ENCODE peak calls at places on chromosome 14, in ten cellular contexts. B is AG04450; M is left ventricle myocardium inferior; S is naive thymus-derived CD8-positive, alpha-beta T cell; U is cardiac muscle cell; I is tibial artery; P is ureter; G is SW480; F is T-helper 1 cell; K is LHCN-M2. Y is an unnamed sample.

GRCh38 chr14:33062881-33063280 is 124.2 kb downstream of the NPAS3 start:
- DNase-seq in B (no peak), M (no peak), S (no peak), U (peak), I (no peak), P (no peak), G (peak), F (no peak), K (no peak), Y (no peak)

GRCh38 chr14:96246535-96246839 is 9.5 kb upstream of the BDKRB1 start:
- DNase-seq in B (peak), M (no peak), S (no peak), U (peak), I (no peak), P (no peak), G (peak), F (no peak), K (peak), Y (no peak)

GRCh38 chr14:32472512-32473472 is 143.7 kb downstream of the AKAP6 start:
- DNase-seq in B (peak), M (peak), S (no peak), U (peak), I (no peak), P (no peak), G (peak), F (no peak), K (peak), Y (no peak)

GRCh38 chr14:72916174-72916573 is 10.1 kb upstream of the DCAF4 start:
- DNase-seq in B (no peak), M (no peak), S (no peak), U (no peak), I (no peak), P (peak), G (no peak), F (no peak), K (peak), Y (no peak)

GRCh38 chr14:104120281-104120741 is 18.1 kb upstream of the KIF26A start:
- DNase-seq in B (no peak), M (no peak), S (no peak), U (no peak), I (peak), P (no peak), G (no peak), F (no peak), K (no peak), Y (no peak)

GRCh38 chr14:91279354-91279753 is 34.9 kb upstream of the GPR68 start:
- DNase-seq in B (no peak), M (no peak), S (no peak), U (no peak), I (no peak), P (no peak), G (no peak), F (no peak), K (no peak), Y (no peak)

GRCh38 chr14:104967414-104968152 is 10.6 kb downstream of the AHNAK2 start:
- DNase-seq in B (no peak), M (peak), S (no peak), U (peak), I (peak), P (peak), G (peak), F (no peak), K (no peak), Y (no peak)

GRCh38 chr14:31222834-31223233 is 15.2 kb upstream of the HECTD1 start:
- DNase-seq in B (no peak), M (no peak), S (no peak), U (no peak), I (no peak), P (no peak), G (no peak), F (no peak), K (no peak), Y (no peak)

GRCh38 chr14:65098586-65098985 is 3.7 kb downstream of the MAX start:
- DNase-seq in B (no peak), M (no peak), S (peak), U (peak), I (no peak), P (no peak), G (no peak), F (no peak), K (no peak), Y (no peak)

GRCh38 chr14:68164723-68165122 is 345.1 kb downstream of the RAD51B start:
- DNase-seq in B (no peak), M (no peak), S (no peak), U (no peak), I (no peak), P (no peak), G (no peak), F (no peak), K (no peak), Y (no peak)

GRCh38 chr14:95238674-95239313 is 80.9 kb downstream of the CLMN start:
- DNase-seq in B (no peak), M (no peak), S (no peak), U (no peak), I (no peak), P (no peak), G (no peak), F (no peak), K (no peak), Y (no peak)

GRCh38 chr14:64598404-64598803 is 48.6 kb downstream of the PPP1R36 start:
- DNase-seq in B (no peak), M (no peak), S (no peak), U (no peak), I (no peak), P (no peak), G (no peak), F (no peak), K (no peak), Y (no peak)

GRCh38 chr14:52950410-52950897 is 396 bp downstream of the FERMT2 start:
- DNase-seq in B (no peak), M (peak), S (peak), U (peak), I (peak), P (peak), G (peak), F (peak), K (peak), Y (peak)

GRCh38 chr14:68519788-68520187 is 273.1 kb downstream of the ZFP36L1 start:
- DNase-seq in B (no peak), M (no peak), S (no peak), U (no peak), I (no peak), P (no peak), G (no peak), F (no peak), K (no peak), Y (no peak)

GRCh38 chr14:51020024-51020710 is 74.7 kb downstream of the TRIM9 start:
- DNase-seq in B (no peak), M (no peak), S (no peak), U (peak), I (no peak), P (no peak), G (peak), F (no peak), K (peak), Y (no peak)

GRCh38 chr14:56351861-56352260 is 227.7 kb upstream of the TMEM260 start:
- DNase-seq in B (peak), M (no peak), S (no peak), U (peak), I (no peak), P (no peak), G (peak), F (no peak), K (peak), Y (no peak)

GRCh38 chr14:59484611-59485174 is 376 bp downstream of the JKAMP start:
- DNase-seq in B (no peak), M (no peak), S (no peak), U (no peak), I (no peak), P (no peak), G (peak), F (no peak), K (peak), Y (no peak)

GRCh38 chr14:24814944-24815343 is 181.0 kb upstream of the GZMB start:
- DNase-seq in B (no peak), M (no peak), S (no peak), U (no peak), I (no peak), P (no peak), G (no peak), F (no peak), K (no peak), Y (no peak)

GRCh38 chr14:26811756-26812305 is 214.0 kb upstream of the NOVA1 start:
- DNase-seq in B (no peak), M (no peak), S (no peak), U (no peak), I (no peak), P (no peak), G (no peak), F (no peak), K (peak), Y (no peak)

GRCh38 chr14:22099942-22100763 is 426.5 kb upstream of the OR4E1 start:
- DNase-seq in B (peak), M (peak), S (peak), U (peak), I (peak), P (peak), G (peak), F (peak), K (peak), Y (peak)

GRCh38 chr14:50336428-50336827 is 24.3 kb downstream of the DMAC2L start:
- DNase-seq in B (no peak), M (no peak), S (no peak), U (no peak), I (no peak), P (no peak), G (no peak), F (no peak), K (no peak), Y (no peak)

Y was measured in neuronal stem cell.